ENCODE peak calls at places on chromosomes 11 and 22, in seven cellular contexts. Z, T, H, Y, R, J and C are unnamed samples.
A peak's percentile ranks its signal among the peaks of the same experiment; 100 is the strongest.

GRCh38 chr11:116702772-116703360 is 69.9 kb downstream of the BUD13 start:
- DNase-seq in Z (peak; percentile 34), T (no peak), H (peak; percentile 29), Y (no peak), R (no peak), J (peak; percentile 4), C (no peak)

GRCh38 chr22:37684803-37685615 is 1.1 kb upstream of the NOL12 start:
- DNase-seq in Z (no peak), T (no peak), H (peak; percentile 93), Y (no peak), R (no peak), J (no peak), C (no peak)

GRCh38 chr22:40922484-40923303 is 28.5 kb upstream of the RBX1 start:
- DNase-seq in Z (peak; percentile 23), T (peak; percentile 83), H (peak; percentile 73), Y (peak; percentile 30), R (peak; percentile 6), J (no peak), C (no peak)

GRCh38 chr22:39723899-39724351 is 153.4 kb downstream of the CACNA1I start:
- DNase-seq in Z (no peak), T (peak; percentile 64), H (peak; percentile 94), Y (no peak), R (no peak), J (no peak), C (no peak)

GRCh38 chr22:37771081-37771480 is 36.7 kb upstream of the GCAT start:
- DNase-seq in Z (no peak), T (no peak), H (no peak), Y (no peak), R (no peak), J (no peak), C (no peak)

GRCh38 chr11:10351768-10352641 is 47.1 kb downstream of the ADM start:
- DNase-seq in Z (peak; percentile 75), T (peak; percentile 86), H (peak; percentile 63), Y (no peak), R (no peak), J (peak; percentile 90), C (peak; percentile 64)

GRCh38 chr22:49918911-49919881 is 762 bp downstream of the CRELD2 start:
- DNase-seq in Z (no peak), T (no peak), H (no peak), Y (no peak), R (no peak), J (no peak), C (no peak)

GRCh38 chr11:59172345-59173079 is 580 bp downstream of the DTX4 start:
- DNase-seq in Z (no peak), T (no peak), H (peak; percentile 47), Y (no peak), R (no peak), J (no peak), C (no peak)

GRCh38 chr11:105838668-105839403 is 183.2 kb downstream of the MSANTD4 start:
- DNase-seq in Z (no peak), T (no peak), H (no peak), Y (no peak), R (no peak), J (no peak), C (no peak)

GRCh38 chr11:34208266-34209135 is 103.1 kb downstream of the NAT10 start:
- DNase-seq in Z (no peak), T (peak; percentile 59), H (peak; percentile 53), Y (no peak), R (no peak), J (no peak), C (no peak)

GRCh38 chr11:94732617-94733292 is 35.4 kb upstream of the AMOTL1 start:
- DNase-seq in Z (no peak), T (peak; percentile 39), H (no peak), Y (peak; percentile 12), R (no peak), J (peak; percentile 78), C (no peak)

GRCh38 chr11:60121259-60121658 is 32.8 kb downstream of the MS4A2 start:
- DNase-seq in Z (no peak), T (no peak), H (peak; percentile 69), Y (no peak), R (no peak), J (no peak), C (no peak)

GRCh38 chr22:17135153-17135760 is 14.1 kb upstream of the TMEM121B start:
- DNase-seq in Z (no peak), T (no peak), H (no peak), Y (no peak), R (no peak), J (peak; percentile 46), C (no peak)

GRCh38 chr22:39362271-39362670 is 12.5 kb downstream of the SYNGR1 start:
- DNase-seq in Z (no peak), T (no peak), H (no peak), Y (no peak), R (no peak), J (no peak), C (no peak)

GRCh38 chr11:38756537-38756936 is 2158.5 kb upstream of the RAG2 start:
- DNase-seq in Z (no peak), T (no peak), H (no peak), Y (no peak), R (no peak), J (no peak), C (no peak)

GRCh38 chr11:112718483-112718882 is 242.7 kb upstream of the NCAM1 start:
- DNase-seq in Z (no peak), T (no peak), H (no peak), Y (no peak), R (no peak), J (no peak), C (no peak)

GRCh38 chr22:29216873-29217666 is 11.4 kb downstream of the EMID1 start:
- DNase-seq in Z (no peak), T (peak; percentile 43), H (no peak), Y (no peak), R (peak; percentile 77), J (peak; percentile 64), C (no peak)